ENCODE peak calls at places on chromosomes 2 and 18, in five cellular contexts. One of them, this sample, is unnamed.

GRCh38 chr2:233075966-233076339 is 15.8 kb downstream of the INPP5D start:
- DNase-seq in activated T-cell treated with anti-CD3 and anti-CD28 coated beads for 1 hour: no peak
- DNase-seq in amygdala: no peak
- DNase-seq in iPS-NIHi11: peak
- DNase-seq in NCI-H2029: peak
- DNase-seq in this sample: no peak

GRCh38 chr2:14072338-14072737 is 560.2 kb upstream of the LRATD1 start:
- DNase-seq in activated T-cell treated with anti-CD3 and anti-CD28 coated beads for 1 hour: no peak
- DNase-seq in amygdala: no peak
- DNase-seq in iPS-NIHi11: no peak
- DNase-seq in NCI-H2029: no peak
- DNase-seq in this sample: no peak

GRCh38 chr2:241009601-241010530 is 11.4 kb downstream of the SNED1 start:
- DNase-seq in activated T-cell treated with anti-CD3 and anti-CD28 coated beads for 1 hour: peak
- DNase-seq in amygdala: no peak
- DNase-seq in iPS-NIHi11: peak
- DNase-seq in NCI-H2029: peak
- DNase-seq in this sample: no peak

GRCh38 chr2:188441288-188441947 is 149.7 kb downstream of the GULP1 start:
- DNase-seq in activated T-cell treated with anti-CD3 and anti-CD28 coated beads for 1 hour: no peak
- DNase-seq in amygdala: no peak
- DNase-seq in iPS-NIHi11: no peak
- DNase-seq in NCI-H2029: no peak
- DNase-seq in this sample: no peak

GRCh38 chr2:237978058-237978712 is 11.4 kb downstream of the UBE2F start:
- DNase-seq in activated T-cell treated with anti-CD3 and anti-CD28 coated beads for 1 hour: no peak
- DNase-seq in amygdala: no peak
- DNase-seq in iPS-NIHi11: no peak
- DNase-seq in NCI-H2029: no peak
- DNase-seq in this sample: peak

GRCh38 chr2:25845843-25846505 is 32.3 kb downstream of the ASXL2 start:
- DNase-seq in activated T-cell treated with anti-CD3 and anti-CD28 coated beads for 1 hour: no peak
- DNase-seq in amygdala: no peak
- DNase-seq in iPS-NIHi11: peak
- DNase-seq in NCI-H2029: no peak
- DNase-seq in this sample: no peak

GRCh38 chr2:218374795-218375194 is 7.3 kb upstream of the SLC11A1 start:
- DNase-seq in activated T-cell treated with anti-CD3 and anti-CD28 coated beads for 1 hour: no peak
- DNase-seq in amygdala: no peak
- DNase-seq in iPS-NIHi11: no peak
- DNase-seq in NCI-H2029: no peak
- DNase-seq in this sample: no peak

GRCh38 chr2:101794141-101794540 is 96.6 kb downstream of the MAP4K4 start:
- DNase-seq in activated T-cell treated with anti-CD3 and anti-CD28 coated beads for 1 hour: no peak
- DNase-seq in amygdala: no peak
- DNase-seq in iPS-NIHi11: no peak
- DNase-seq in NCI-H2029: no peak
- DNase-seq in this sample: no peak

GRCh38 chr2:199303814-199304213 is 153.9 kb downstream of the SATB2 start:
- DNase-seq in activated T-cell treated with anti-CD3 and anti-CD28 coated beads for 1 hour: no peak
- DNase-seq in amygdala: no peak
- DNase-seq in iPS-NIHi11: no peak
- DNase-seq in NCI-H2029: no peak
- DNase-seq in this sample: no peak

GRCh38 chr2:130798472-130799221 is 38.1 kb upstream of the ARHGEF4 start:
- DNase-seq in activated T-cell treated with anti-CD3 and anti-CD28 coated beads for 1 hour: no peak
- DNase-seq in amygdala: no peak
- DNase-seq in iPS-NIHi11: peak
- DNase-seq in NCI-H2029: peak
- DNase-seq in this sample: no peak

GRCh38 chr2:61758159-61758558 is 95.7 kb downstream of the FAM161A start:
- DNase-seq in activated T-cell treated with anti-CD3 and anti-CD28 coated beads for 1 hour: no peak
- DNase-seq in amygdala: no peak
- DNase-seq in iPS-NIHi11: no peak
- DNase-seq in NCI-H2029: no peak
- DNase-seq in this sample: no peak

GRCh38 chr2:8475349-8476045 is 206.4 kb upstream of the ID2 start:
- DNase-seq in activated T-cell treated with anti-CD3 and anti-CD28 coated beads for 1 hour: no peak
- DNase-seq in amygdala: no peak
- DNase-seq in iPS-NIHi11: no peak
- DNase-seq in NCI-H2029: peak
- DNase-seq in this sample: no peak

GRCh38 chr2:41821167-41821566 is 226.7 kb upstream of the PKDCC start:
- DNase-seq in activated T-cell treated with anti-CD3 and anti-CD28 coated beads for 1 hour: no peak
- DNase-seq in amygdala: no peak
- DNase-seq in iPS-NIHi11: no peak
- DNase-seq in NCI-H2029: no peak
- DNase-seq in this sample: no peak

GRCh38 chr2:237182422-237183123 is 96.9 kb downstream of the COPS8 start:
- DNase-seq in activated T-cell treated with anti-CD3 and anti-CD28 coated beads for 1 hour: no peak
- DNase-seq in amygdala: no peak
- DNase-seq in iPS-NIHi11: no peak
- DNase-seq in NCI-H2029: no peak
- DNase-seq in this sample: no peak

GRCh38 chr2:240208631-240209211 is 68.3 kb upstream of the OTOS start:
- DNase-seq in activated T-cell treated with anti-CD3 and anti-CD28 coated beads for 1 hour: no peak
- DNase-seq in amygdala: no peak
- DNase-seq in iPS-NIHi11: no peak
- DNase-seq in NCI-H2029: no peak
- DNase-seq in this sample: no peak

GRCh38 chr2:45498661-45499550 is 112.2 kb downstream of the SRBD1 start:
- DNase-seq in activated T-cell treated with anti-CD3 and anti-CD28 coated beads for 1 hour: no peak
- DNase-seq in amygdala: no peak
- DNase-seq in iPS-NIHi11: no peak
- DNase-seq in NCI-H2029: no peak
- DNase-seq in this sample: no peak

GRCh38 chr2:216596986-216597509 is 36.2 kb upstream of the IGFBP2 start:
- DNase-seq in activated T-cell treated with anti-CD3 and anti-CD28 coated beads for 1 hour: no peak
- DNase-seq in amygdala: no peak
- DNase-seq in iPS-NIHi11: no peak
- DNase-seq in NCI-H2029: no peak
- DNase-seq in this sample: no peak

GRCh38 chr2:97957432-97958183 is 38.1 kb downstream of the TMEM131 start:
- DNase-seq in activated T-cell treated with anti-CD3 and anti-CD28 coated beads for 1 hour: no peak
- DNase-seq in amygdala: no peak
- DNase-seq in iPS-NIHi11: no peak
- DNase-seq in NCI-H2029: no peak
- DNase-seq in this sample: no peak

GRCh38 chr2:54084600-54084999 is 30.8 kb upstream of the ACYP2 start:
- DNase-seq in activated T-cell treated with anti-CD3 and anti-CD28 coated beads for 1 hour: no peak
- DNase-seq in amygdala: no peak
- DNase-seq in iPS-NIHi11: no peak
- DNase-seq in NCI-H2029: no peak
- DNase-seq in this sample: peak

GRCh38 chr2:101330253-101330921 is 21.9 kb upstream of the RNF149 start:
- DNase-seq in activated T-cell treated with anti-CD3 and anti-CD28 coated beads for 1 hour: no peak
- DNase-seq in amygdala: no peak
- DNase-seq in iPS-NIHi11: peak
- DNase-seq in NCI-H2029: no peak
- DNase-seq in this sample: peak

GRCh38 chr2:182682210-182682609 is 33.8 kb upstream of the DNAJC10 start:
- DNase-seq in activated T-cell treated with anti-CD3 and anti-CD28 coated beads for 1 hour: no peak
- DNase-seq in amygdala: no peak
- DNase-seq in iPS-NIHi11: no peak
- DNase-seq in NCI-H2029: no peak
- DNase-seq in this sample: no peak

GRCh38 chr18:11739893-11740292 is 50.8 kb downstream of the GNAL start:
- DNase-seq in activated T-cell treated with anti-CD3 and anti-CD28 coated beads for 1 hour: no peak
- DNase-seq in amygdala: no peak
- DNase-seq in iPS-NIHi11: no peak
- DNase-seq in NCI-H2029: no peak
- DNase-seq in this sample: no peak

GRCh38 chr2:117856415-117857210 is 42.1 kb downstream of the DDX18 start:
- DNase-seq in activated T-cell treated with anti-CD3 and anti-CD28 coated beads for 1 hour: no peak
- DNase-seq in amygdala: no peak
- DNase-seq in iPS-NIHi11: no peak
- DNase-seq in NCI-H2029: no peak
- DNase-seq in this sample: no peak

GRCh38 chr2:47056374-47056773 is 98.7 kb downstream of the STPG4 start:
- DNase-seq in activated T-cell treated with anti-CD3 and anti-CD28 coated beads for 1 hour: no peak
- DNase-seq in amygdala: no peak
- DNase-seq in iPS-NIHi11: peak
- DNase-seq in NCI-H2029: no peak
- DNase-seq in this sample: no peak

GRCh38 chr2:55048514-55048924 is 1.7 kb downstream of the RTN4 start:
- DNase-seq in activated T-cell treated with anti-CD3 and anti-CD28 coated beads for 1 hour: no peak
- DNase-seq in amygdala: no peak
- DNase-seq in iPS-NIHi11: no peak
- DNase-seq in NCI-H2029: no peak
- DNase-seq in this sample: no peak